ENCODE peak calls at places on chromosomes 5 and 9, in eight cellular contexts. One of them, this sample, is unnamed. For H3K36me3, the result is how much of the 10 kb centered on the place peaks cover.

GRCh38 chr5:5306696-5307095 is 115.8 kb upstream of the ICE1 start:
- DNase-seq in sigmoid colon: no peak
- DNase-seq in tibial nerve: no peak
- DNase-seq in IMR-90: peak
- DNase-seq in hepatocyte: no peak
- DNase-seq in tibial artery: no peak
- DNase-seq in GM23248: peak
- DNase-seq in adipocyte: peak
- DNase-seq in this sample: no peak

GRCh38 chr9:129853614-129854013 is 18.4 kb downstream of the USP20 start:
- DNase-seq in sigmoid colon: no peak
- DNase-seq in tibial nerve: no peak
- DNase-seq in IMR-90: no peak
- DNase-seq in hepatocyte: no peak
- DNase-seq in tibial artery: no peak
- DNase-seq in GM23248: no peak
- DNase-seq in adipocyte: no peak
- DNase-seq in this sample: no peak

GRCh38 chr5:159178978-159179377 is 30.4 kb downstream of the RNF145 start:
- DNase-seq in sigmoid colon: no peak
- DNase-seq in tibial nerve: no peak
- DNase-seq in IMR-90: peak
- DNase-seq in hepatocyte: peak
- DNase-seq in tibial artery: no peak
- DNase-seq in GM23248: peak
- DNase-seq in adipocyte: peak
- DNase-seq in this sample: peak

GRCh38 chr9:83322438-83322837 is 215.8 kb downstream of the FRMD3 start:
- DNase-seq in sigmoid colon: no peak
- DNase-seq in tibial nerve: no peak
- DNase-seq in IMR-90: no peak
- DNase-seq in hepatocyte: no peak
- DNase-seq in tibial artery: no peak
- DNase-seq in GM23248: no peak
- DNase-seq in adipocyte: no peak
- DNase-seq in this sample: no peak

GRCh38 chr5:34511915-34512314 is 144.2 kb upstream of the RAI14 start:
- DNase-seq in sigmoid colon: peak
- DNase-seq in tibial nerve: peak
- DNase-seq in IMR-90: no peak
- DNase-seq in hepatocyte: no peak
- DNase-seq in tibial artery: peak
- DNase-seq in GM23248: no peak
- DNase-seq in adipocyte: peak
- DNase-seq in this sample: no peak

GRCh38 chr5:6328173-6328572 is 50.2 kb downstream of the MED10 start:
- DNase-seq in sigmoid colon: no peak
- DNase-seq in tibial nerve: no peak
- DNase-seq in IMR-90: peak
- DNase-seq in hepatocyte: peak
- DNase-seq in tibial artery: no peak
- DNase-seq in GM23248: peak
- DNase-seq in adipocyte: peak
- DNase-seq in this sample: peak

GRCh38 chr5:147712583-147712982 is 69.9 kb downstream of the JAKMIP2 start:
- DNase-seq in sigmoid colon: no peak
- DNase-seq in tibial nerve: no peak
- DNase-seq in IMR-90: no peak
- DNase-seq in hepatocyte: no peak
- DNase-seq in tibial artery: no peak
- DNase-seq in GM23248: no peak
- DNase-seq in adipocyte: no peak
- DNase-seq in this sample: no peak

GRCh38 chr9:87116492-87116891 is 169.2 kb upstream of the GAS1 start:
- DNase-seq in sigmoid colon: no peak
- DNase-seq in tibial nerve: no peak
- DNase-seq in IMR-90: no peak
- DNase-seq in hepatocyte: no peak
- DNase-seq in tibial artery: no peak
- DNase-seq in GM23248: no peak
- DNase-seq in adipocyte: no peak
- DNase-seq in this sample: no peak

GRCh38 chr5:148976569-148977321 is 86.1 kb downstream of the SH3TC2 start:
- DNase-seq in sigmoid colon: no peak
- DNase-seq in tibial nerve: no peak
- DNase-seq in IMR-90: peak
- DNase-seq in hepatocyte: no peak
- DNase-seq in tibial artery: no peak
- DNase-seq in GM23248: peak
- DNase-seq in adipocyte: no peak
- DNase-seq in this sample: no peak

GRCh38 chr5:38341641-38342040 is 83.3 kb downstream of the EGFLAM start:
- DNase-seq in sigmoid colon: no peak
- DNase-seq in tibial nerve: no peak
- DNase-seq in IMR-90: no peak
- DNase-seq in hepatocyte: no peak
- DNase-seq in tibial artery: no peak
- DNase-seq in GM23248: no peak
- DNase-seq in adipocyte: no peak
- DNase-seq in this sample: peak

GRCh38 chr5:21895766-21896165 is 957.4 kb downstream of the CDH12 start:
- DNase-seq in sigmoid colon: no peak
- DNase-seq in tibial nerve: no peak
- DNase-seq in IMR-90: no peak
- DNase-seq in hepatocyte: no peak
- DNase-seq in tibial artery: no peak
- DNase-seq in GM23248: no peak
- DNase-seq in adipocyte: no peak
- DNase-seq in this sample: no peak

GRCh38 chr5:44387911-44388310 is 1.3 kb downstream of the FGF10 start:
- DNase-seq in sigmoid colon: no peak
- DNase-seq in tibial nerve: no peak
- DNase-seq in IMR-90: no peak
- DNase-seq in hepatocyte: peak
- DNase-seq in tibial artery: no peak
- DNase-seq in GM23248: no peak
- DNase-seq in adipocyte: no peak
- DNase-seq in this sample: no peak

GRCh38 chr5:35478856-35479682 is 138.6 kb upstream of the SPEF2 start:
- DNase-seq in sigmoid colon: no peak
- DNase-seq in tibial nerve: no peak
- DNase-seq in IMR-90: peak
- DNase-seq in hepatocyte: no peak
- DNase-seq in tibial artery: no peak
- DNase-seq in GM23248: peak
- DNase-seq in adipocyte: peak
- DNase-seq in this sample: peak

GRCh38 chr5:132012385-132013005 is 1.0 kb upstream of the ACSL6 start:
- DNase-seq in sigmoid colon: peak
- DNase-seq in tibial nerve: no peak
- DNase-seq in IMR-90: peak
- DNase-seq in hepatocyte: peak
- DNase-seq in tibial artery: peak
- DNase-seq in GM23248: peak
- DNase-seq in adipocyte: peak
- DNase-seq in this sample: peak

GRCh38 chr5:173029499-173029921 is 26.6 kb upstream of the CREBRF start:
- DNase-seq in sigmoid colon: peak
- DNase-seq in tibial nerve: no peak
- DNase-seq in IMR-90: no peak
- DNase-seq in hepatocyte: no peak
- DNase-seq in tibial artery: no peak
- DNase-seq in GM23248: no peak
- DNase-seq in adipocyte: no peak
- DNase-seq in this sample: no peak

GRCh38 chr9:6354072-6354686 is 26.0 kb downstream of the TPD52L3 start:
- DNase-seq in sigmoid colon: no peak
- DNase-seq in tibial nerve: no peak
- DNase-seq in IMR-90: peak
- DNase-seq in hepatocyte: peak
- DNase-seq in tibial artery: no peak
- DNase-seq in GM23248: peak
- DNase-seq in adipocyte: peak
- DNase-seq in this sample: peak

GRCh38 chr5:139287890-139288635 is 5.5 kb upstream of the MATR3 start:
- DNase-seq in sigmoid colon: no peak
- DNase-seq in tibial nerve: no peak
- DNase-seq in IMR-90: no peak
- DNase-seq in hepatocyte: no peak
- DNase-seq in tibial artery: no peak
- DNase-seq in GM23248: no peak
- DNase-seq in adipocyte: no peak
- DNase-seq in this sample: peak

DNA sequence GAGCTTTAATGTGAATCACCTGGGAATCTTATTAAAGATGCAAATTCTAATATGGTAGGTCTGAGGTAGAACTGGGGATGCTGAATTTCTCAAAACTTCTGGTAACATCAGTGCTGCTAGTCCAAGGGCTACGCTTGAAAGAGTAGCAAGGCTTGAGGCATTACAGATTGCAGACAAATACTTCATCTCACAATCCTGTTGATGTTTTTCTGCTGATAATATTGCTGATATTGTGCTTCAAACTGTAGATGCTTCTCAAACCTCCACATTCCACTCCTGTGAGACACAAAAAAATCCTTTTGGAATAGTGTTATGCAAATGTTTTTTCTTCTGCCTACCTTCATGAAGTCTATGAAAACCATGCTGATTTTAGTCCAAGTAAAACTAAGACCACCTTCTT is 139.5 kb downstream of the SAXO1 start:
- DNase-seq in sigmoid colon: no peak
- DNase-seq in tibial nerve: no peak
- DNase-seq in IMR-90: peak
- DNase-seq in hepatocyte: no peak
- DNase-seq in tibial artery: no peak
- DNase-seq in GM23248: no peak
- DNase-seq in adipocyte: no peak
- DNase-seq in this sample: no peak
- H3K36me3 ChIP-seq in sigmoid colon: under half
- H3K36me3 ChIP-seq in tibial nerve: under half
- H3K36me3 ChIP-seq in IMR-90: under half
- H3K36me3 ChIP-seq in hepatocyte: under half
- H3K36me3 ChIP-seq in tibial artery: under half
- H3K36me3 ChIP-seq in GM23248: half or more
- H3K36me3 ChIP-seq in adipocyte: under half
- H3K36me3 ChIP-seq in this sample: under half

GRCh38 chr5:151719228-151719861 is 32.6 kb upstream of the SPARC start:
- DNase-seq in sigmoid colon: no peak
- DNase-seq in tibial nerve: peak
- DNase-seq in IMR-90: peak
- DNase-seq in hepatocyte: no peak
- DNase-seq in tibial artery: peak
- DNase-seq in GM23248: peak
- DNase-seq in adipocyte: peak
- DNase-seq in this sample: no peak
- H3K36me3 ChIP-seq in sigmoid colon: under half
- H3K36me3 ChIP-seq in tibial nerve: under half
- H3K36me3 ChIP-seq in IMR-90: under half
- H3K36me3 ChIP-seq in hepatocyte: under half
- H3K36me3 ChIP-seq in tibial artery: under half
- H3K36me3 ChIP-seq in GM23248: under half
- H3K36me3 ChIP-seq in adipocyte: under half
- H3K36me3 ChIP-seq in this sample: under half

GRCh38 chr5:1512541-1513291 is 11.0 kb downstream of the LPCAT1 start:
- DNase-seq in sigmoid colon: peak
- DNase-seq in tibial nerve: no peak
- DNase-seq in IMR-90: no peak
- DNase-seq in hepatocyte: no peak
- DNase-seq in tibial artery: peak
- DNase-seq in GM23248: no peak
- DNase-seq in adipocyte: no peak
- DNase-seq in this sample: no peak
- H3K36me3 ChIP-seq in sigmoid colon: under half
- H3K36me3 ChIP-seq in tibial nerve: under half
- H3K36me3 ChIP-seq in IMR-90: under half
- H3K36me3 ChIP-seq in hepatocyte: under half
- H3K36me3 ChIP-seq in tibial artery: under half
- H3K36me3 ChIP-seq in GM23248: under half
- H3K36me3 ChIP-seq in adipocyte: under half
- H3K36me3 ChIP-seq in this sample: under half

DNA sequence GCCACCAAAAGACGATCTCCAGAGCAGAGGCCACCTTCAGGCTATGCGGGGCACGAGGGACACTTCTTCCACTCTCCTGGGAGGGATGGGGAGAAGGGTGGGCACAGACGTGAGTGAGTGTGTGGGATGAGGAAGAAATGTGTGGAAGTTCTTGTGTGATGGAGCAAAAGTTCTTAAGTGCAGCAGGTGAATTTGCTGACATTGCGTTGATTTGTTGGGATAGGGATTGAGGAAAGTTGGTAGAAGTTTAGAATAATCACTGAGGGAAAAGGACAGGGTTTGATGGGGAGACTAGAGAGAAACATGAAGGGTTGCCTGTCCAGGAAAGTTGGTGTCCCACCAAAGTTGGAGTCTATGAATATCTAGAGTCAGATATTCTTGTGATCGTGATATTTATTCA is 2.2 kb downstream of the AOPEP start:
- DNase-seq in sigmoid colon: no peak
- DNase-seq in tibial nerve: no peak
- DNase-seq in IMR-90: no peak
- DNase-seq in hepatocyte: no peak
- DNase-seq in tibial artery: no peak
- DNase-seq in GM23248: no peak
- DNase-seq in adipocyte: no peak
- DNase-seq in this sample: no peak
- H3K36me3 ChIP-seq in sigmoid colon: under half
- H3K36me3 ChIP-seq in tibial nerve: under half
- H3K36me3 ChIP-seq in IMR-90: under half
- H3K36me3 ChIP-seq in hepatocyte: under half
- H3K36me3 ChIP-seq in tibial artery: under half
- H3K36me3 ChIP-seq in GM23248: under half
- H3K36me3 ChIP-seq in adipocyte: under half
- H3K36me3 ChIP-seq in this sample: under half

DNA sequence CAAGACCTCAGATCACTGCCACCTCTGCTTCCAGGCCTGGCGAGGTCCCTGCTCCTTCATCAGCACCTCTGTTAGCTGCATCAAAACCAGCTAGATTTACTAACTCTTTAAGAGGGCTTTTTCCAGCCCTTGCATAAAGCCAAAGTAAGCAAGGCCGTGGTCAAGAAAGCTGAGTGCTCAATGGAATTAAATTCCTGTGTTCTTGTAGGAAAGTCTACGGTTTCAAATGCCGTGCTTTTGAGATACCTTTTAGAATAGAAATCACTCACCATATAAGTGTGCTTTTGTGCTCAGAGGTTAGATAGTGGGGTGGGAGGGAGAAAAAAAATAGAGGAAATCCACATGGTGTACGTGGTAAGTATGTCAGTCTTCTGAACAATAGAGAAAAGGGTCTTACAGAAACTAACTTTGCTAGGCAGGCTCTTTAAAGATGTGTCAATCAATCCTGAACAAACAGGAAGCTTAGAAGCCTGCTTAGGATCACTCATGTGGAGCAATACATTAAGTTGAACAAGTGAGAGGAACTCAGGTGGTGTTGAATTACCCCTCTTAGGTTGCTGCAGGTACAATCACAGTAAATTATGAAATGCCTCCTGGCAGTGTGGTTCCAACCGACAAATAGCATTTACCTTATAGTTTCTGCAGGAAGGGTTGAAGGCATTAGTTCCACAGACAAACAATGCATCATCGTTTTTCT is 79.7 kb downstream of the SEMA6A start:
- DNase-seq in sigmoid colon: no peak
- DNase-seq in tibial nerve: no peak
- DNase-seq in IMR-90: no peak
- DNase-seq in hepatocyte: no peak
- DNase-seq in tibial artery: no peak
- DNase-seq in GM23248: no peak
- DNase-seq in adipocyte: no peak
- DNase-seq in this sample: peak
- H3K36me3 ChIP-seq in sigmoid colon: half or more
- H3K36me3 ChIP-seq in tibial nerve: under half
- H3K36me3 ChIP-seq in IMR-90: under half
- H3K36me3 ChIP-seq in hepatocyte: under half
- H3K36me3 ChIP-seq in tibial artery: under half
- H3K36me3 ChIP-seq in GM23248: under half
- H3K36me3 ChIP-seq in adipocyte: under half
- H3K36me3 ChIP-seq in this sample: under half